ENCODE peak calls at places on chromosomes 3 and 15, in five cellular contexts. X is HepG2, Q is H1, W is GM12878, M is K562. T is an unnamed sample.

GRCh38 chr3:13537926-13538325 is 11.0 kb upstream of the FBLN2 start:
- DNase-seq in X (no peak), Q (no peak), W (no peak), M (peak; percentile 56), T (no peak)

GRCh38 chr3:154214320-154214719 is 93.1 kb downstream of the ARHGEF26 start:
- DNase-seq in X (no peak), Q (no peak), W (no peak), M (no peak), T (no peak)

GRCh38 chr15:75051161-75051560 is 27.8 kb downstream of the PPCDC start:
- DNase-seq in X (no peak), Q (no peak), W (no peak), M (no peak), T (no peak)

GRCh38 chr15:77784361-77785292 is 151.9 kb upstream of the LINGO1 start:
- DNase-seq in X (peak; percentile 14), Q (no peak), W (no peak), M (peak; percentile 72), T (peak; percentile 62)

GRCh38 chr3:63413523-63413922 is 135.4 kb downstream of the SYNPR start:
- DNase-seq in X (no peak), Q (no peak), W (no peak), M (no peak), T (no peak)

GRCh38 chr3:18424213-18424861 is 802 bp downstream of the SATB1 start:
- DNase-seq in X (no peak), Q (no peak), W (no peak), M (peak; percentile 13), T (peak; percentile 37)

GRCh38 chr15:76206325-76206976 is 104.8 kb downstream of the ETFA start:
- DNase-seq in X (no peak), Q (no peak), W (no peak), M (no peak), T (peak; percentile 88)

GRCh38 chr3:124780767-124781485 is 50.7 kb downstream of the UMPS start:
- DNase-seq in X (no peak), Q (no peak), W (no peak), M (no peak), T (peak; percentile 41)

GRCh38 chr3:43330981-43331380 is 44.6 kb downstream of the SNRK start:
- DNase-seq in X (no peak), Q (no peak), W (no peak), M (no peak), T (no peak)

GRCh38 chr15:36757189-36757814 is 177.9 kb downstream of the CDIN1 start:
- DNase-seq in X (no peak), Q (no peak), W (no peak), M (no peak), T (no peak)

GRCh38 chr15:36758800-36759199 is 179.4 kb downstream of the CDIN1 start:
- DNase-seq in X (no peak), Q (no peak), W (no peak), M (no peak), T (no peak)

GRCh38 chr15:36753173-36753572 is 173.7 kb downstream of the CDIN1 start:
- DNase-seq in X (no peak), Q (peak; percentile 43), W (no peak), M (no peak), T (no peak)

GRCh38 chr15:36755341-36755740 is 175.9 kb downstream of the CDIN1 start:
- DNase-seq in X (no peak), Q (no peak), W (no peak), M (no peak), T (no peak)

DNA sequence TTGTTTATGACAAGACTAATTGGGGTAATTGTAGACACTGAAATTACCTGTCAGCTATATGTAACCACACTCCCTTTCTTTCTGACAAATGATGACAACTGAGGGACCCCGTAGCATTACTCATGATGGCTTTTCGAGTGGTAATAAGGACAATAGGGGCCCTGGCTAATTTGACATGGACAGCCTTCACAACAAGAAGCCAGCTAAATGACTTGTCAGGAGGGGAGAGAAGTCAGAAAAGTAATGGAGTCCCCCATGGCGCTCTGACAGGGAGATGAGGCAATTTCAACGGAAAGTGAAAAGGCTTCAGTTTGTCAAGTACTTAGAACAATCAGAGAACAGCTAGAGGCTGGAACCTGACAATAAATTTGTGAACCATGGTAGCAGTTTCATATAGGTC is 177.3 kb downstream of the CDIN1 start:
- DNase-seq in X (no peak), Q (no peak), W (no peak), M (no peak), T (no peak)
- TF ChIP-seq EP300 in X (no peak), Q (no peak), W (no peak), M (no peak), T (no peak)

GRCh38 chr3:149571381-149571780 is 86.4 kb downstream of the WWTR1 start:
- DNase-seq in X (no peak), Q (no peak), W (no peak), M (no peak), T (no peak)
- TF ChIP-seq YY1 in X (no peak), Q (no peak), W (no peak), M (no peak), T (no peak)

GRCh38 chr15:28099555-28100140 is 533 bp upstream of the OCA2 start:
- DNase-seq in X (no peak), Q (no peak), W (no peak), M (no peak), T (no peak)
- TF ChIP-seq EP300 in X (no peak), Q (no peak), W (no peak), M (no peak), T (no peak)

GRCh38 chr3:191263850-191264249 is 64.8 kb downstream of the OSTN start:
- DNase-seq in X (no peak), Q (no peak), W (no peak), M (no peak), T (no peak)
- TF ChIP-seq YY1 in X (no peak), Q (no peak), W (no peak), M (no peak), T (no peak)

GRCh38 chr3:155244699-155245098 is 48.8 kb downstream of the STRIT1 start:
- DNase-seq in X (no peak), Q (no peak), W (no peak), M (no peak), T (no peak)
- TF ChIP-seq EP300 in X (no peak), Q (no peak), W (no peak), M (no peak), T (no peak)